ENCODE peak calls at places on chromosomes 3 and 15, in seven cellular contexts. One of them, this sample, is unnamed.

GRCh38 chr15:49814709-49815108 is 193.9 kb downstream of the DTWD1 start:
- DNase-seq in transverse colon: no peak
- DNase-seq in SK-N-SH: no peak
- DNase-seq in breast epithelium: no peak
- DNase-seq in Peyer's patch: no peak
- DNase-seq in endothelial cell of umbilical vein: no peak
- DNase-seq in esophagus muscularis mucosa: no peak
- DNase-seq in this sample: no peak

GRCh38 chr3:55571216-55571813 is 84.2 kb upstream of the WNT5A start:
- DNase-seq in transverse colon: no peak
- DNase-seq in SK-N-SH: no peak
- DNase-seq in breast epithelium: no peak
- DNase-seq in Peyer's patch: no peak
- DNase-seq in endothelial cell of umbilical vein: no peak
- DNase-seq in esophagus muscularis mucosa: no peak
- DNase-seq in this sample: no peak

GRCh38 chr15:75107905-75108838 is 84.8 kb downstream of the PPCDC start:
- DNase-seq in transverse colon: peak; percentile 70
- DNase-seq in SK-N-SH: no peak
- DNase-seq in breast epithelium: no peak
- DNase-seq in Peyer's patch: peak; percentile 64
- DNase-seq in endothelial cell of umbilical vein: peak; percentile 92
- DNase-seq in esophagus muscularis mucosa: no peak
- DNase-seq in this sample: no peak

GRCh38 chr3:24110051-24110450 is 165.0 kb downstream of the NR1D2 start:
- DNase-seq in transverse colon: no peak
- DNase-seq in SK-N-SH: no peak
- DNase-seq in breast epithelium: no peak
- DNase-seq in Peyer's patch: no peak
- DNase-seq in endothelial cell of umbilical vein: no peak
- DNase-seq in esophagus muscularis mucosa: no peak
- DNase-seq in this sample: no peak

GRCh38 chr15:63923993-63924950 is 90.5 kb upstream of the HERC1 start:
- DNase-seq in transverse colon: no peak
- DNase-seq in SK-N-SH: no peak
- DNase-seq in breast epithelium: no peak
- DNase-seq in Peyer's patch: no peak
- DNase-seq in endothelial cell of umbilical vein: no peak
- DNase-seq in esophagus muscularis mucosa: no peak
- DNase-seq in this sample: no peak

GRCh38 chr3:118818386-118818785 is 216.3 kb downstream of the IGSF11 start:
- DNase-seq in transverse colon: no peak
- DNase-seq in SK-N-SH: no peak
- DNase-seq in breast epithelium: no peak
- DNase-seq in Peyer's patch: no peak
- DNase-seq in endothelial cell of umbilical vein: no peak
- DNase-seq in esophagus muscularis mucosa: peak; percentile 55
- DNase-seq in this sample: no peak

GRCh38 chr3:30286007-30286669 is 320.3 kb upstream of the TGFBR2 start:
- DNase-seq in transverse colon: peak; percentile 51
- DNase-seq in SK-N-SH: peak; percentile 39
- DNase-seq in breast epithelium: no peak
- DNase-seq in Peyer's patch: no peak
- DNase-seq in endothelial cell of umbilical vein: peak; percentile 99
- DNase-seq in esophagus muscularis mucosa: no peak
- DNase-seq in this sample: peak; percentile 79

GRCh38 chr15:51908312-51908711 is 63.3 kb downstream of the LEO1 start:
- DNase-seq in transverse colon: no peak
- DNase-seq in SK-N-SH: no peak
- DNase-seq in breast epithelium: no peak
- DNase-seq in Peyer's patch: no peak
- DNase-seq in endothelial cell of umbilical vein: peak; percentile 44
- DNase-seq in esophagus muscularis mucosa: no peak
- DNase-seq in this sample: no peak

GRCh38 chr3:140898340-140899180 is 43.1 kb upstream of the SLC25A36 start:
- DNase-seq in transverse colon: no peak
- DNase-seq in SK-N-SH: peak; percentile 35
- DNase-seq in breast epithelium: no peak
- DNase-seq in Peyer's patch: no peak
- DNase-seq in endothelial cell of umbilical vein: peak; percentile 55
- DNase-seq in esophagus muscularis mucosa: no peak
- DNase-seq in this sample: peak; percentile 73

GRCh38 chr3:62379206-62379834 is 6.0 kb upstream of the FEZF2 start:
- DNase-seq in transverse colon: no peak
- DNase-seq in SK-N-SH: peak; percentile 22
- DNase-seq in breast epithelium: no peak
- DNase-seq in Peyer's patch: no peak
- DNase-seq in endothelial cell of umbilical vein: no peak
- DNase-seq in esophagus muscularis mucosa: no peak
- DNase-seq in this sample: no peak

GRCh38 chr3:73143821-73144237 is 82.4 kb downstream of the EBLN2 start:
- DNase-seq in transverse colon: no peak
- DNase-seq in SK-N-SH: no peak
- DNase-seq in breast epithelium: no peak
- DNase-seq in Peyer's patch: no peak
- DNase-seq in endothelial cell of umbilical vein: no peak
- DNase-seq in esophagus muscularis mucosa: no peak
- DNase-seq in this sample: no peak

GRCh38 chr15:100766225-100767001 is 113.2 kb upstream of the ALDH1A3 start:
- DNase-seq in transverse colon: no peak
- DNase-seq in SK-N-SH: peak; percentile 89
- DNase-seq in breast epithelium: peak; percentile 28
- DNase-seq in Peyer's patch: no peak
- DNase-seq in endothelial cell of umbilical vein: no peak
- DNase-seq in esophagus muscularis mucosa: peak; percentile 82
- DNase-seq in this sample: no peak

GRCh38 chr3:160677459-160677901 is 520 bp downstream of the ARL14 start:
- DNase-seq in transverse colon: peak; percentile 37
- DNase-seq in SK-N-SH: no peak
- DNase-seq in breast epithelium: no peak
- DNase-seq in Peyer's patch: no peak
- DNase-seq in endothelial cell of umbilical vein: peak; percentile 30
- DNase-seq in esophagus muscularis mucosa: no peak
- DNase-seq in this sample: peak; percentile 21

GRCh38 chr3:39378092-39378491 is 5.1 kb upstream of the SLC25A38 start:
- DNase-seq in transverse colon: peak; percentile 78
- DNase-seq in SK-N-SH: peak; percentile 55
- DNase-seq in breast epithelium: no peak
- DNase-seq in Peyer's patch: peak; percentile 52
- DNase-seq in endothelial cell of umbilical vein: peak; percentile 38
- DNase-seq in esophagus muscularis mucosa: no peak
- DNase-seq in this sample: peak; percentile 82

GRCh38 chr3:119810018-119810435 is 28.1 kb downstream of the NR1I2 start:
- DNase-seq in transverse colon: peak; percentile 15
- DNase-seq in SK-N-SH: no peak
- DNase-seq in breast epithelium: no peak
- DNase-seq in Peyer's patch: peak; percentile 47
- DNase-seq in endothelial cell of umbilical vein: peak; percentile 47
- DNase-seq in esophagus muscularis mucosa: no peak
- DNase-seq in this sample: no peak

GRCh38 chr3:129824926-129825541 is 68.5 kb downstream of the TMCC1 start:
- DNase-seq in transverse colon: peak; percentile 31
- DNase-seq in SK-N-SH: peak; percentile 51
- DNase-seq in breast epithelium: no peak
- DNase-seq in Peyer's patch: no peak
- DNase-seq in endothelial cell of umbilical vein: peak; percentile 59
- DNase-seq in esophagus muscularis mucosa: no peak
- DNase-seq in this sample: peak; percentile 79

GRCh38 chr3:16290007-16290826 is 25.2 kb downstream of the OXNAD1 start:
- DNase-seq in transverse colon: peak; percentile 46
- DNase-seq in SK-N-SH: peak; percentile 30
- DNase-seq in breast epithelium: no peak
- DNase-seq in Peyer's patch: peak; percentile 65
- DNase-seq in endothelial cell of umbilical vein: peak; percentile 70
- DNase-seq in esophagus muscularis mucosa: no peak
- DNase-seq in this sample: peak; percentile 46
- H3K4me3 ChIP-seq in transverse colon: no peak overlapping the region
- H3K4me3 ChIP-seq in SK-N-SH: peak overlapping the region; percentile 33
- H3K4me3 ChIP-seq in breast epithelium: no peak overlapping the region
- H3K4me3 ChIP-seq in Peyer's patch: no peak overlapping the region
- H3K4me3 ChIP-seq in endothelial cell of umbilical vein: no peak overlapping the region
- H3K4me3 ChIP-seq in esophagus muscularis mucosa: peak overlapping the region; percentile 9
- H3K4me3 ChIP-seq in this sample: peak overlapping the region; percentile 24

DNA sequence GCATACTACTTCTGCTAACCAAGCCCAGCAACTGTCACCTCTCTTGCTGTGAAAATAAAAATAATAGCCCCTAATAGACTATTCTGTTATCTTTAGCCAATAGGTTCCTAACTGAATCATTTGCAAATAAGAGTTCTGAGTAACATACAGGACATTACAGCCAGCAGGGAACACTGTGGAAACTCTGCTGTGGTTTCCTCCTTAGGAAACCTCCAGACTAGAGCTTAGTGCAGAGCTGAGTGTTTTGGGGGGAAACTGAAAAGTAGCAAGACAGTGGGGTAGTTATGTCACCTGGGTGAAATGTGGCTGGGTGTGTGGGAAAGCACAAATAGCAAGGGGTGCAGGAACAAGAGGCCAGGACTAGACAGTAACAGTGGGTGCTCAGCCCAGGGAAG is 32.4 kb downstream of the DZIP1L start:
- DNase-seq in transverse colon: no peak
- DNase-seq in SK-N-SH: no peak
- DNase-seq in breast epithelium: no peak
- DNase-seq in Peyer's patch: no peak
- DNase-seq in endothelial cell of umbilical vein: no peak
- DNase-seq in esophagus muscularis mucosa: peak; percentile 55
- DNase-seq in this sample: no peak
- H3K4me1 ChIP-seq in transverse colon: no peaks in the 10 kb centered on the region
- H3K4me1 ChIP-seq in SK-N-SH: no peaks in the 10 kb centered on the region
- H3K4me1 ChIP-seq in breast epithelium: no peaks in the 10 kb centered on the region
- H3K4me1 ChIP-seq in Peyer's patch: no peaks in the 10 kb centered on the region
- H3K4me1 ChIP-seq in endothelial cell of umbilical vein: no peaks in the 10 kb centered on the region
- H3K4me1 ChIP-seq in esophagus muscularis mucosa: peaks cover 6% of the 10 kb centered on the region
- H3K4me1 ChIP-seq in this sample: no peaks in the 10 kb centered on the region

GRCh38 chr3:107429330-107430181 is 52.3 kb downstream of the CCDC54 start:
- DNase-seq in transverse colon: peak; percentile 75
- DNase-seq in SK-N-SH: peak; percentile 82
- DNase-seq in breast epithelium: peak; percentile 73
- DNase-seq in Peyer's patch: peak; percentile 64
- DNase-seq in endothelial cell of umbilical vein: peak; percentile 83
- DNase-seq in esophagus muscularis mucosa: no peak
- DNase-seq in this sample: peak; percentile 71
- H3K4me3 ChIP-seq in transverse colon: peak overlapping the region; percentile 21
- H3K4me3 ChIP-seq in SK-N-SH: no peak overlapping the region
- H3K4me3 ChIP-seq in breast epithelium: peak overlapping the region; percentile 82
- H3K4me3 ChIP-seq in Peyer's patch: peak overlapping the region; percentile 89
- H3K4me3 ChIP-seq in endothelial cell of umbilical vein: peak overlapping the region; percentile 75
- H3K4me3 ChIP-seq in esophagus muscularis mucosa: peak overlapping the region; percentile 96
- H3K4me3 ChIP-seq in this sample: no peak overlapping the region

DNA sequence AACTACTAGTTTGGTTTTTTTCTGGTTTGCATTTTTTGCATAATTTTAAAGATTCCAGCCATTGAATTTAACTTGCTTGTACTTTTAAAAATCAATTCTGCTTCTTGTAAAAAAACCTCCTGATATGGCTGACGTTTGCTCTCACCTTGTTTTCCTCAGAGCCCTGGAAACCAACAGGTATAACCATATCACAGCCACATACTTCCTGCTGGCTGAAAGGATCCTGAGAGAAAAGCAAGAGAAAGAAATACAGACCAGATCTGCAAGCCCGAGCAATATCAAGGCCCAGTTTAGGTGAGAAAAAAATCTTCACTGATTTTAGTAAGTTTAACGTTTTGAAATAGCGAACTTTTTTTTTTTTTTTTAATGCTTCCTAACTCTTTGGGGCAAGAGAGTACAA is 56.8 kb downstream of the SNRK start:
- DNase-seq in transverse colon: no peak
- DNase-seq in SK-N-SH: no peak
- DNase-seq in breast epithelium: no peak
- DNase-seq in Peyer's patch: no peak
- DNase-seq in endothelial cell of umbilical vein: no peak
- DNase-seq in esophagus muscularis mucosa: no peak
- DNase-seq in this sample: peak; percentile 11
- H3K4me1 ChIP-seq in transverse colon: peaks cover 11% of the 10 kb centered on the region
- H3K4me1 ChIP-seq in SK-N-SH: no peaks in the 10 kb centered on the region
- H3K4me1 ChIP-seq in breast epithelium: no peaks in the 10 kb centered on the region
- H3K4me1 ChIP-seq in Peyer's patch: no peaks in the 10 kb centered on the region
- H3K4me1 ChIP-seq in endothelial cell of umbilical vein: peaks cover 7% of the 10 kb centered on the region
- H3K4me1 ChIP-seq in esophagus muscularis mucosa: no peaks in the 10 kb centered on the region
- H3K4me1 ChIP-seq in this sample: no peaks in the 10 kb centered on the region

GRCh38 chr3:99871231-99871898 is 53.7 kb downstream of the CMSS1 start:
- DNase-seq in transverse colon: no peak
- DNase-seq in SK-N-SH: no peak
- DNase-seq in breast epithelium: no peak
- DNase-seq in Peyer's patch: no peak
- DNase-seq in endothelial cell of umbilical vein: no peak
- DNase-seq in esophagus muscularis mucosa: no peak
- DNase-seq in this sample: peak; percentile 86
- H3K4me3 ChIP-seq in transverse colon: peak overlapping the region; percentile 65
- H3K4me3 ChIP-seq in SK-N-SH: peak overlapping the region; percentile 18
- H3K4me3 ChIP-seq in breast epithelium: no peak overlapping the region
- H3K4me3 ChIP-seq in Peyer's patch: no peak overlapping the region
- H3K4me3 ChIP-seq in endothelial cell of umbilical vein: no peak overlapping the region
- H3K4me3 ChIP-seq in esophagus muscularis mucosa: peak overlapping the region; percentile 84
- H3K4me3 ChIP-seq in this sample: peak overlapping the region; percentile 52

DNA sequence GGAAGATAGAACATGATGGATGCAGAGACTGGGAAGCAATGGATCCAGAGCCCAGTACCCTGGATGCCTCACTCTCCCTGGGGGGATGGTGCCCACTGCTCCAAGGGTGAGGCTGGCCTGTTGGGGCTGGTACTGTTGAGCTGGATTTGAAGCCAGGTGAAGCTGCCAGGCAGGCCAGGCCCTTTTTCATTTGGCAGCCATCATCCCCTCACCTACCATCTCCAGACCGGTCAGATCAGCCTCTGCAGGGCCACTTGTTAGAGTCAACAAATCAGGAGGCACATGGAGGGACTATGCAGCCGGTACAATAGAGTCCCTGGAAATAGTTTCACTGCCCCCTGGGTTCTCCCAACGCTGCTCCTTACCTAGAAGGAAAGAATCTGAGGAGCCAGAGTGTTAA is 5.9 kb downstream of the MAPKAPK3 start:
- DNase-seq in transverse colon: no peak
- DNase-seq in SK-N-SH: no peak
- DNase-seq in breast epithelium: no peak
- DNase-seq in Peyer's patch: no peak
- DNase-seq in endothelial cell of umbilical vein: no peak
- DNase-seq in esophagus muscularis mucosa: no peak
- DNase-seq in this sample: no peak
- H3K4me1 ChIP-seq in transverse colon: peaks cover 38% of the 10 kb centered on the region
- H3K4me1 ChIP-seq in SK-N-SH: peaks cover 10% of the 10 kb centered on the region
- H3K4me1 ChIP-seq in breast epithelium: peaks cover 5% of the 10 kb centered on the region
- H3K4me1 ChIP-seq in Peyer's patch: no peaks in the 10 kb centered on the region
- H3K4me1 ChIP-seq in endothelial cell of umbilical vein: peaks cover 7% of the 10 kb centered on the region
- H3K4me1 ChIP-seq in esophagus muscularis mucosa: peaks cover 69% of the 10 kb centered on the region
- H3K4me1 ChIP-seq in this sample: peaks cover 11% of the 10 kb centered on the region

DNA sequence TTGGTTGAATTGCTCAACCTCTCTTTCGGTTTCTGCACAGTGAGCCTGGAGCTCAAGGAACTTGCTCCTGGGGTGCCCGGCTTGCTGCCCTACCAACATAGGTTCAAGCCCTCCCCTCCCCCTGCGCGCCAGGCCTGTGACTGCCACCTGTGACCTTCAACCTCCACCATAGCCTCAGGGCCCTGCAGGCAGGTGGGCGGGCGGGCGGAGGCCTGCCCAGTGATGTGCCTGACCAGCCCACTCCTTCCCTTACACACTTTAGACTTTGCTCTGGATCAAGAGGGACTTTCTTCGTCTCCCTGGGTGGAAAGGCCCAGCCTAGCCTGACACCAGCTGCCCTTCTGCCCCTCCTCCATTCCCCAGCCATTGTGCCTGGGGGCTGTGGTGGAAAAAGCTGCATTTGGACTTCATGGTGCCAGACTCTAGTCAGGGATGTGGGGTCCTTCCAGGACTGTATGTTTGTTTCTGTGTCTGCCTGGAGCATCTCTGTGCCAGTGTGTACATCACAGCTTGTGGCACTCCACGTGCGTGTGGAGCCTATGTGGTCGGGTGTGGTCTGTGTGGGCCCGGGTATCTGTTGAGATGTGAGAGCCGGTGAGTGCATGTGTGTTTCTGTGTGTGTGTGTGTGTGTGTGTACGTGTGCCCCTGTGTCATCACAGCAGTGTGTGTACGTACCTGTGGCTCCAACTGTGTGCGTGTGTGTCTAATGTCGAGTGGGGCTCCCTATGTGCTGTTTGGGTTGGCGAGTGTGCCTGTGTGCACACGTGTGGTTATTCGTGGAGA is 9.5 kb downstream of the PRKCD start:
- DNase-seq in transverse colon: peak; percentile 75
- DNase-seq in SK-N-SH: no peak
- DNase-seq in breast epithelium: no peak
- DNase-seq in Peyer's patch: peak; percentile 61
- DNase-seq in endothelial cell of umbilical vein: no peak
- DNase-seq in esophagus muscularis mucosa: no peak
- DNase-seq in this sample: peak; percentile 89
- H3K4me3 ChIP-seq in transverse colon: no peak overlapping the region
- H3K4me3 ChIP-seq in SK-N-SH: no peak overlapping the region
- H3K4me3 ChIP-seq in breast epithelium: no peak overlapping the region
- H3K4me3 ChIP-seq in Peyer's patch: no peak overlapping the region
- H3K4me3 ChIP-seq in endothelial cell of umbilical vein: no peak overlapping the region
- H3K4me3 ChIP-seq in esophagus muscularis mucosa: no peak overlapping the region
- H3K4me3 ChIP-seq in this sample: no peak overlapping the region